ENCODE peak calls at places on chromosomes 16 and 17, in six cellular contexts. One of them, this sample, is unnamed.

GRCh38 chr17:80790981-80791742 is 200.5 kb upstream of the CHMP6 start:
- DNase-seq in type B pancreatic cell: no peak
- DNase-seq in posterior vena cava: peak
- DNase-seq in stimulated activated naive CD4-positive, alpha-beta T cell: no peak
- DNase-seq in fibroblast of gingiva: no peak
- DNase-seq in H7: no peak
- DNase-seq in this sample: no peak

GRCh38 chr17:50440172-50440837 is 14.3 kb downstream of the ACSF2 start:
- DNase-seq in fibroblast of gingiva: no peak
- DNase-seq in stimulated activated naive CD4-positive, alpha-beta T cell: no peak
- DNase-seq in type B pancreatic cell: no peak
- DNase-seq in posterior vena cava: no peak
- DNase-seq in H7: no peak
- DNase-seq in this sample: no peak

GRCh38 chr17:67434061-67434525 is 57.0 kb downstream of the PITPNC1 start:
- DNase-seq in fibroblast of gingiva: no peak
- DNase-seq in stimulated activated naive CD4-positive, alpha-beta T cell: peak
- DNase-seq in H7: no peak
- DNase-seq in posterior vena cava: no peak
- DNase-seq in type B pancreatic cell: no peak
- DNase-seq in this sample: peak

GRCh38 chr17:31558748-31559646 is 167.5 kb downstream of the RAB11FIP4 start:
- DNase-seq in posterior vena cava: peak
- DNase-seq in H7: peak
- DNase-seq in type B pancreatic cell: peak
- DNase-seq in fibroblast of gingiva: peak
- DNase-seq in stimulated activated naive CD4-positive, alpha-beta T cell: peak
- DNase-seq in this sample: peak

GRCh38 chr16:87324411-87325275 is 7.5 kb upstream of the C16orf95 start:
- DNase-seq in H7: peak
- DNase-seq in fibroblast of gingiva: no peak
- DNase-seq in stimulated activated naive CD4-positive, alpha-beta T cell: peak
- DNase-seq in posterior vena cava: peak
- DNase-seq in type B pancreatic cell: no peak
- DNase-seq in this sample: no peak

GRCh38 chr17:82475458-82475857 is 16.9 kb downstream of the NARF start:
- DNase-seq in H7: no peak
- DNase-seq in fibroblast of gingiva: no peak
- DNase-seq in posterior vena cava: no peak
- DNase-seq in stimulated activated naive CD4-positive, alpha-beta T cell: no peak
- DNase-seq in type B pancreatic cell: no peak
- DNase-seq in this sample: no peak

GRCh38 chr16:50712568-50712914 is 19.1 kb downstream of the NOD2 start:
- DNase-seq in type B pancreatic cell: no peak
- DNase-seq in fibroblast of gingiva: no peak
- DNase-seq in H7: no peak
- DNase-seq in posterior vena cava: no peak
- DNase-seq in stimulated activated naive CD4-positive, alpha-beta T cell: no peak
- DNase-seq in this sample: no peak

GRCh38 chr16:19517424-19518089 is 4.3 kb downstream of the GDE1 start:
- DNase-seq in type B pancreatic cell: no peak
- DNase-seq in stimulated activated naive CD4-positive, alpha-beta T cell: no peak
- DNase-seq in posterior vena cava: no peak
- DNase-seq in fibroblast of gingiva: peak
- DNase-seq in H7: no peak
- DNase-seq in this sample: no peak

GRCh38 chr16:80719573-80719972 is 84.8 kb downstream of the CDYL2 start:
- DNase-seq in stimulated activated naive CD4-positive, alpha-beta T cell: no peak
- DNase-seq in type B pancreatic cell: no peak
- DNase-seq in H7: no peak
- DNase-seq in posterior vena cava: no peak
- DNase-seq in fibroblast of gingiva: no peak
- DNase-seq in this sample: peak

This sample was measured in T-cell.